ENCODE peak calls at places on chromosomes 12 and 14, in ten cellular contexts. A is adrenal gland, M is lower leg skin, T is erythroblast, L is tibial nerve, K is Peyer's patch, N is testis, C is K562, R is body of pancreas, D is NB4. S is an unnamed sample.

GRCh38 chr12:52195065-52195730 is 3.4 kb upstream of the KRT80 start:
- DNase-seq in M (no peak), K (no peak), T (no peak), R (no peak), A (no peak), N (peak), C (peak), L (no peak), D (peak), S (peak)

GRCh38 chr12:9651265-9651729 is 18.2 kb upstream of the CLEC2D start:
- DNase-seq in A (no peak), T (peak), N (no peak), L (no peak), R (no peak), K (peak), C (no peak), M (no peak), D (peak), S (peak)

GRCh38 chr12:120220838-120221575 is 20.1 kb upstream of the RPLP0 start:
- DNase-seq in R (no peak), A (no peak), T (no peak), K (no peak), M (no peak), N (peak), C (no peak), D (no peak), L (no peak), S (no peak)

GRCh38 chr14:99043258-99043615 is 228.8 kb downstream of the BCL11B start:
- DNase-seq in C (no peak), M (no peak), D (no peak), L (no peak), N (no peak), T (no peak), K (no peak), A (no peak), R (no peak), S (no peak)

GRCh38 chr12:101891462-101891971 is 14.1 kb downstream of the DRAM1 start:
- DNase-seq in C (no peak), A (peak), N (peak), K (peak), M (peak), R (peak), T (peak), D (peak), L (no peak), S (peak)

GRCh38 chr12:108810636-108811035 is 46.7 kb downstream of the SSH1 start:
- DNase-seq in D (no peak), L (no peak), R (no peak), C (no peak), M (no peak), K (no peak), A (no peak), N (no peak), T (no peak), S (no peak)

GRCh38 chr14:29757188-29757680 is 170.4 kb downstream of the PRKD1 start:
- DNase-seq in N (no peak), T (no peak), R (no peak), A (no peak), C (no peak), D (no peak), M (no peak), K (no peak), L (no peak), S (no peak)

GRCh38 chr12:42735869-42736361 is 146.4 kb upstream of the PRICKLE1 start:
- DNase-seq in N (peak), K (no peak), C (no peak), M (peak), R (no peak), D (no peak), L (no peak), T (no peak), A (no peak), S (no peak)

GRCh38 chr12:43766291-43766690 is 7.5 kb downstream of the IRAK4 start:
- DNase-seq in T (no peak), A (no peak), K (no peak), L (no peak), C (no peak), R (no peak), N (no peak), M (no peak), D (no peak), S (peak)

GRCh38 chr12:105862163-105862821 is 276.5 kb downstream of the NUAK1 start:
- DNase-seq in M (no peak), R (no peak), C (no peak), A (no peak), L (no peak), T (no peak), N (no peak), K (no peak), D (peak), S (no peak)

GRCh38 chr12:2250797-2251196 is 198.0 kb downstream of the CACNA1C start:
- DNase-seq in T (no peak), M (peak), D (no peak), A (no peak), K (no peak), N (no peak), L (no peak), R (no peak), C (no peak), S (no peak)

GRCh38 chr12:58529114-58529665 is 391.1 kb downstream of the LRIG3 start:
- DNase-seq in M (no peak), R (no peak), K (no peak), T (no peak), C (no peak), L (no peak), D (no peak), A (no peak), N (no peak), S (peak)

GRCh38 chr14:31068235-31068634 is 42.1 kb upstream of the STRN3 start:
- DNase-seq in D (no peak), R (peak), L (peak), A (no peak), K (no peak), N (no peak), C (no peak), M (no peak), T (no peak), S (no peak)

GRCh38 chr14:72686101-72686500 is 207.8 kb downstream of the DPF3 start:
- DNase-seq in D (no peak), M (no peak), L (no peak), T (peak), K (no peak), R (no peak), N (no peak), A (no peak), C (no peak), S (no peak)

GRCh38 chr14:67487937-67488893 is at the start of gene TMEM229B:
- DNase-seq in R (peak), D (peak), N (no peak), A (no peak), L (no peak), M (no peak), K (peak), T (peak), C (no peak), S (no peak)

GRCh38 chr14:21385170-21385904 is 1.5 kb upstream of the SUPT16H start:
- DNase-seq in A (no peak), T (no peak), L (no peak), N (no peak), D (peak), K (peak), R (peak), M (peak), C (peak), S (no peak)

GRCh38 chr14:56524971-56525677 is 54.5 kb upstream of the TMEM260 start:
- DNase-seq in R (no peak), K (no peak), D (no peak), C (no peak), L (no peak), T (no peak), A (no peak), M (no peak), N (no peak), S (no peak)

GRCh38 chr14:105601360-105602242 is 75.2 kb downstream of the TMEM121 start:
- DNase-seq in M (no peak), K (no peak), L (no peak), N (no peak), R (no peak), C (no peak), A (no peak), T (no peak), D (no peak), S (no peak)

GRCh38 chr12:88571543-88571942 is 8.7 kb downstream of the KITLG start:
- DNase-seq in C (no peak), M (no peak), N (no peak), L (no peak), R (no peak), K (no peak), D (no peak), T (no peak), A (no peak), S (no peak)

GRCh38 chr14:63308723-63309317 is 9.9 kb downstream of the GPHB5 start:
- DNase-seq in L (no peak), D (peak), T (no peak), C (peak), K (no peak), N (no peak), A (no peak), R (peak), M (no peak), S (peak)

GRCh38 chr12:76462668-76463224 is 96.8 kb downstream of the OSBPL8 start:
- DNase-seq in R (no peak), A (no peak), M (no peak), K (no peak), L (no peak), N (no peak), D (no peak), C (no peak), T (no peak), S (peak)

DNA sequence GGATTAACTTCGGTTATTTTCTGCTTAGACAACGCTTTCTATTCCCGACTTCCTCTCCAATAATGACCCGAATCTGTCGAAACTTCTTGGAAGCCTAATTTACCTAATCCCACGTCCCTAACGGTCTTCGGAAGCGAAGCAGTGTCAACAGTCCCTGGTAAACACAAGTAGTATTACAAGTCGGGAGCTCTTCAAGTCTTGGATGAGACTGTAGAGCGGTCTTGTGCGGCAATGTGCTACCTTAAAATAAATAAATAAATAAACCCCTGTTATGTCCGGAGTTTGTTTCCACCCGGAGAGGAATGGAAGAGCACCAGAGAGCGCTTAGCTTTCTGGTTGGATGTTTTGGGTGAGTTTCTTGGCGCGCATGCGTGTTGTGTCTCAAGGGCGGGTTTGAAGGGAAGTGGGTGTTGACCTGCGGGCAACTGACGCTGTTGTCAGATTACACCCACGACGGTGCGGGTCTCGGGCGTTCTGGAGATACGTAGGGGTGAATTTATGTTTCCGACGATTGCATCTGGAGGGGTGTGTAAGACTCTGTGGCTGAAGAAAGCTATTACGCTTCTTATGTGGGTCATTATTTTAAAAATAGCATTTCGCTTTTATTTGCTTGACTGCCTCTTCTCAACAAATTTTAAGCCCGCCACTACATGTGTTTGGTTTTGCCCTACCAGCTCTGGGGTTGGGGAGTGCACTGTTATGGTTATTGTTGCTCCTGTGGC is at the start of the genes KIAA0586 and TIMM9:
- DNase-seq in K (peak), L (peak), N (peak), T (peak), A (peak), M (peak), C (peak), R (peak), D (peak), S (peak)
- TF ChIP-seq POLR2A in K (peak), L (peak), N (no peak), T (peak), A (peak), M (peak), C (peak), R (peak), D (peak), S (peak)

DNA sequence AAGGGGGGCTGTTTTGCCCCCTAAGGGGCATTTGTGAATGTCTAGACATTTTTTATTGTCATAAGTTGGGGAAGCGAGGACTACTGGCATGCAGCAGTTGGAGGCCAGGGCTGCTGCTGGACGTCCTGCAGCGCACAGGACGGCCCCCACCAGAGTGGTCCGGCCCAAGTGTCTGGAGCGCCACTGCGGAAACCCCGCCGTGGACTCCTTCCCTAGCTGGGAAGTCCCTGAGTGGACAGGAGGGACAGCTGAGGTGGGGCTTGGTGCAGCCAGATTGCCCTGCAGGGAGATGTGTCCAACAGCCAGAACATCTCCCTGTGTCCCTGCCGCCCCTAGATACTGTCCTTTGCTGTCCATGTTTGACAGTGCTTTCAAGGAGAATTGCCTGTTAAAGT is 5.5 kb downstream of the CKB start:
- DNase-seq in D (no peak), M (no peak), C (no peak), K (no peak), R (no peak), A (no peak), T (no peak), L (no peak), N (no peak), S (no peak)
- TF ChIP-seq POLR2A in D (no peak), M (no peak), C (no peak), K (no peak), R (no peak), A (no peak), T (no peak), L (no peak), N (no peak), S (no peak)

GRCh38 chr14:94129111-94129757 is at the start of gene IFI27L2:
- DNase-seq in C (peak), M (peak), N (peak), T (peak), K (peak), R (peak), A (peak), D (peak), L (peak), S (peak)
- TF ChIP-seq POLR2A in C (no peak), M (no peak), N (no peak), T (peak), K (peak), R (peak), A (peak), D (peak), L (peak), S (no peak)

GRCh38 chr12:104137175-104137901 is 672 bp downstream of the NFYB start:
- DNase-seq in D (peak), K (peak), L (no peak), M (peak), A (peak), R (peak), N (peak), C (peak), T (peak), S (peak)
- TF ChIP-seq POLR2A in D (peak), K (no peak), L (no peak), M (no peak), A (no peak), R (peak), N (no peak), C (peak), T (no peak), S (no peak)